ENCODE peak calls at places on chromosomes 16 and 17, in four cellular contexts. D, Z, S and I are unnamed samples.

GRCh38 chr17:19812407-19812806 is 55.3 kb downstream of the ULK2 start:
- DNase-seq in D (no peak), S (no peak), Z (no peak), I (no peak)

GRCh38 chr17:79792371-79792871 is 4.5 kb downstream of the CBX8 start:
- DNase-seq in D (no peak), S (no peak), Z (no peak), I (no peak)

GRCh38 chr16:10130482-10130996 is 51.7 kb downstream of the GRIN2A start:
- DNase-seq in D (no peak), S (no peak), Z (no peak), I (no peak)

GRCh38 chr17:57294629-57295501 is 38.5 kb downstream of the MSI2 start:
- DNase-seq in Z (peak), D (peak), S (peak), I (peak)

GRCh38 chr16:1907226-1907849 is 10.9 kb downstream of the HS3ST6 start:
- DNase-seq in D (no peak), Z (no peak), S (no peak), I (no peak)

GRCh38 chr16:9256196-9256595 is 164.8 kb downstream of the HAPSTR1 start:
- DNase-seq in Z (no peak), S (no peak), D (no peak), I (no peak)

GRCh38 chr17:60060474-60060873 is 18.2 kb downstream of the HEATR6 start:
- DNase-seq in S (peak), Z (no peak), D (no peak), I (no peak)

GRCh38 chr17:17462048-17462824 is 14.6 kb upstream of the MED9 start:
- DNase-seq in Z (no peak), S (no peak), D (no peak), I (no peak)

GRCh38 chr17:76179496-76180467 is 38.7 kb upstream of the FOXJ1 start:
- DNase-seq in Z (peak), D (no peak), S (no peak), I (no peak)

GRCh38 chr16:57720142-57720575 is 15.4 kb upstream of the KATNB1 start:
- DNase-seq in Z (peak), D (no peak), S (peak), I (peak)

GRCh38 chr17:81412490-81413093 is 17.3 kb downstream of the BAHCC1 start:
- DNase-seq in S (no peak), Z (peak), D (no peak), I (peak)

GRCh38 chr17:79080761-79081290 is 6.2 kb downstream of the ENGASE start:
- DNase-seq in D (no peak), S (no peak), Z (no peak), I (no peak)

GRCh38 chr17:3994221-3994576 is 30.0 kb upstream of the ATP2A3 start:
- DNase-seq in Z (no peak), S (no peak), D (no peak), I (no peak)

GRCh38 chr17:44351464-44351863 is 6.4 kb downstream of the GRN start:
- DNase-seq in D (no peak), Z (no peak), S (no peak), I (no peak)

GRCh38 chr16:53893731-53894435 is 189.9 kb downstream of the FTO start:
- DNase-seq in D (peak), S (peak), Z (peak), I (peak)

GRCh38 chr17:40557531-40558299 is 7.6 kb downstream of the CCR7 start:
- DNase-seq in Z (no peak), D (no peak), S (no peak), I (no peak)

GRCh38 chr16:67504190-67505021 is 21.1 kb upstream of the AGRP start:
- DNase-seq in S (peak), Z (no peak), D (no peak), I (no peak)

GRCh38 chr16:10971560-10971961 is 27.2 kb downstream of the CLEC16A start:
- DNase-seq in D (peak), Z (peak), S (peak), I (peak)

GRCh38 chr16:85593503-85594195 is 19.5 kb upstream of the GSE1 start:
- DNase-seq in Z (no peak), S (no peak), D (no peak), I (no peak)

GRCh38 chr17:68351395-68351794 is 60.1 kb downstream of the ARSG start:
- DNase-seq in Z (no peak), D (no peak), S (no peak), I (no peak)

GRCh38 chr17:49439305-49439672 is 24.6 kb upstream of the PHB1 start:
- DNase-seq in Z (no peak), D (no peak), S (no peak), I (no peak)

GRCh38 chr16:86899156-86899555 is 320.8 kb downstream of the FOXL1 start:
- DNase-seq in D (no peak), S (no peak), Z (no peak), I (no peak)

GRCh38 chr16:86877835-86878234 is 299.5 kb downstream of the FOXL1 start:
- DNase-seq in D (no peak), S (no peak), Z (no peak), I (no peak)

GRCh38 chr17:42555122-42555622 is 2.4 kb downstream of the HSD17B1 start:
- DNase-seq in Z (no peak), S (no peak), D (no peak), I (no peak)

GRCh38 chr17:42554250-42555121 is 1.8 kb downstream of the HSD17B1 start:
- DNase-seq in D (peak), Z (peak), S (peak), I (peak)

GRCh38 chr17:42548993-42549755 is 3.5 kb upstream of the HSD17B1 start:
- DNase-seq in S (no peak), Z (no peak), D (no peak), I (no peak)

GRCh38 chr17:42553866-42554249 is 1.1 kb downstream of the HSD17B1 start:
- DNase-seq in D (no peak), S (no peak), Z (peak), I (peak)

DNA sequence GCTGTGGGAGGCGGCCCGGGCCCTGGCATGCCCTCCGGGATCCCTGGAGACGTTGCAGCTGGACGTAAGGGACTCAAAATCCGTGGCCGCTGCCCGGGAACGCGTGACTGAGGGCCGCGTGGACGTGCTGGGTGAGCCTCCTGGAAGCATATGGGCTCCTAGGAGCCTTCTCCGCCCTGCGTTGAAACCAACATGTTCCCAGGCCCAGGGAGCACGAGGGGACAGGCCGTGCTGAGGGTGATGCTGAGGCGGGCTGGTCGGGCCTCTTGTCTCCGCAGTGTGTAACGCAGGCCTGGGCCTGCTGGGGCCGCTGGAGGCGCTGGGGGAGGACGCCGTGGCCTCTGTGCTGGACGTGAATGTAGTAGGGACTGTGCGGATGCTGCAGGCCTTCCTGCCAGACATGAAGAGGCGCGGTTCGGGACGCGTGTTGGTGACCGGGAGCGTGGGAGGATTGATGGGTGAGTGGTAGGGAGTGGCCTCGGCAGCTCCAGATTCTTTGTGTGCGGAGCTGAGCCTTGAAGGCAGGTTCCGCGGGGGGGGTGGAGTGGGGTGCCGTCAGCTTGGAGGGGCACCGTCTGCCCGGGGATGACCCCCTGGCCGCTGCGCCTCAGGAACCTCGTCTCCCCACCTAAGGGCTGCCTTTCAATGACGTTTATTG is 567 bp downstream of the HSD17B1 start:
- DNase-seq in D (no peak), Z (peak), S (no peak), I (peak)
- TF ChIP-seq CTCF in D (no peak), Z (peak), S (no peak), I (no peak)

DNA sequence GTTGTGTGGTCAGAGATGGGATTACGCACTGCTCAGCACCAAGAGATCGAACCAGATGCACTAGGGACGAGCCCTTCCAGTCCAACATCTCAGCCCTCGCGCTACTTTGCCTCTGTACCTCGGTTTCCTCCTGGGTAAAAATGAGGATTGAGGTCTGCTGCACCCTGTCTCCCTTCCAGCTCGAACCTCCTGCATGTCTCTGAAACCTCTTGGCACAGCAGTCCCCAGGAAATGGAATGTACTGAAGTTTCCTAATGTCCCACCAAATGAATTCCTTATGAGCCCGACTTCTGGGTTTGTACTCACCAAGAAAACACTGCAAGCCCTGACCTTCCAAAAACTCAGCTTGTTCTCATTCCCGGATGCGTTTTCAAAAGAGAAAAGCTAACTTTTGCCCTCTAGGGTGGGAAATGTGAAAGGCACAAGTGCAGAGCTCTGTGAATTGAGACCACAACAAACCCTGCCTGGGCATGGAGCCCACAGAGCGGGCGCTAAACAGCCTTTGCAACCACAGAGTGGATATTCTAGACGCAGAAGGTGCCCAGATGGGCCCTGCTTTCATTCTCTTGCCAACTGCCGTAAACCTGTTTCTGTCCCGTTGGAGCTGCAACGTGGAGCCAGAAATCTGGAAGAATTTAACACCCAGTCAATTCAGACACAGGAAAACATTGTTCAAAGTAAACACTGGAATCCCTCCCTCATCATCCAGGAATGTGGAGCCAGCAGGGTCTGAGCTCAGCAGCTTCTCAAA is 10.3 kb downstream of the CDRT4 start:
- DNase-seq in S (peak), D (peak), Z (no peak), I (no peak)
- TF ChIP-seq CTCF in S (peak), D (peak), Z (no peak), I (no peak)

GRCh38 chr17:2173005-2173404 is 118.1 kb downstream of the HIC1 start:
- DNase-seq in D (peak), Z (no peak), S (peak), I (no peak)

GRCh38 chr17:2175294-2175628 is 120.4 kb downstream of the HIC1 start:
- DNase-seq in S (no peak), Z (no peak), D (no peak), I (no peak)

GRCh38 chr17:2176484-2177175 is 121.7 kb downstream of the HIC1 start:
- DNase-seq in Z (no peak), S (no peak), D (peak), I (no peak)

GRCh38 chr17:2174048-2174447 is 119.1 kb downstream of the HIC1 start:
- DNase-seq in S (peak), Z (peak), D (no peak), I (peak)

GRCh38 chr17:2174471-2175293 is 119.8 kb downstream of the HIC1 start:
- DNase-seq in D (peak), Z (peak), S (peak), I (no peak)
- TF ChIP-seq CTCF in D (no peak), Z (no peak), S (peak), I (no peak)

GRCh38 chr17:42253173-42253545 is 23.0 kb downstream of the STAT5B start:
- DNase-seq in D (no peak), Z (no peak), S (no peak), I (no peak)

GRCh38 chr17:42252528-42253172 is 23.5 kb downstream of the STAT5B start:
- DNase-seq in Z (peak), D (no peak), S (no peak), I (peak)

GRCh38 chr17:42253601-42254000 is 22.6 kb downstream of the STAT5B start:
- DNase-seq in S (no peak), Z (no peak), D (no peak), I (no peak)

GRCh38 chr17:42249681-42250446 is 26.3 kb downstream of the STAT5B start:
- DNase-seq in Z (no peak), S (no peak), D (no peak), I (no peak)

DNA sequence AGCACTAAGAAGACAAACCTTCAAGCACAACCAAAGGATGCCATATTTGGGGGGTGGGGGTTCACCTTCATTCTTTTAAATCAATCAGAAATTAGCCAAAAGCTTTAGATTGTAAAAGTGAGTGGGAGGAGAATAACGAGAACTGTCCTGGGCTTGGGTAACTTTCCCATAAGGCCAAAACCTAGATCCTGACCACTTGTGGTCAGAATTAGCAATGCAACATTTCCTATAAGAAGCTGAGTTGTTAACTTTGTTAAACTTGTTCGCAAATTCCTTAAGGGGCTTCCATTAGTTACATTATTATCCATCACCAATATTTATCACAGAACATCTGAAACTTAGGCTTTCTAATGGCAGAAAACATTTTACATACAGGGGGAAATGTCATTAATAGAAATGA is 25.1 kb downstream of the STAT5B start:
- DNase-seq in S (peak), Z (peak), D (no peak), I (no peak)
- TF ChIP-seq CTCF in S (peak), Z (no peak), D (no peak), I (peak)

DNA sequence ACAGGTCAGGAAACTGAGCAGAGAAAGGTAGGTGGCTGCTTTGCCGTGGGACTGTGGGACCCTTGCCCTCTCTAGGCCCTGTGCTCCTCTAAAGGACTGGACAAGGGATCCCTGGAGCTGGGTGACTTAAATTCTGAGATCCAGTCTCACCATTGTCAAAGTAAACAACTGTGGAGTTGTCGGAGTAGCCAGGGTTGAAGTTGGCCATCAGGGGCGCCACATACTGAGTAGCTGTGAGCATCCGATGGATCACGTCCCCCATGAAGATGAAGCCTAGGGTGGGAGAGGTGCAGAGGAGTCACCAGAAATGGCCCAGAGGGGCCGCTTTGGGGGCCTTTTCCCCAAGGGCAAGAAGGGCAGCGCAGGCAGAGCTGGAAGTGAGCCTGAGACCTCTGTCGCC is 43.5 kb downstream of the PLXDC1 start:
- DNase-seq in Z (no peak), D (no peak), S (no peak), I (no peak)
- TF ChIP-seq CTCF in Z (no peak), D (no peak), S (no peak), I (no peak)